ENCODE peak calls at places on chromosomes 7 and 10, in eight cellular contexts. P, L, N, H, B, Y, C and O are unnamed samples. For H4K20me1, the result is how much of the 10 kb centered on the place peaks cover.

GRCh38 chr7:38303866-38304265 is 30.4 kb upstream of the TARP start:
- DNase-seq in P (no peak), L (no peak), N (no peak), H (no peak), B (no peak), Y (no peak), C (no peak), O (no peak)

GRCh38 chr7:73397521-73397934 is 36.0 kb upstream of the FZD9 start:
- DNase-seq in P (no peak), L (peak), N (no peak), H (no peak), B (peak), Y (no peak), C (no peak), O (no peak)

GRCh38 chr10:29688230-29688634 is 53.5 kb upstream of the SVIL start:
- DNase-seq in P (peak), L (peak), N (no peak), H (no peak), B (no peak), Y (no peak), C (peak), O (no peak)

GRCh38 chr10:120266037-120266436 is 191.0 kb upstream of the PLPP4 start:
- DNase-seq in P (no peak), L (no peak), N (no peak), H (no peak), B (no peak), Y (no peak), C (no peak), O (no peak)

GRCh38 chr10:4845766-4846165 is 19.8 kb downstream of the AKR1E2 start:
- DNase-seq in P (no peak), L (no peak), N (no peak), H (no peak), B (no peak), Y (no peak), C (no peak), O (no peak)

GRCh38 chr7:29588900-29589696 is 25.5 kb downstream of the PRR15 start:
- DNase-seq in P (peak), L (peak), N (peak), H (no peak), B (peak), Y (peak), C (peak), O (peak)

GRCh38 chr10:43254199-43254730 is 12.6 kb downstream of the RASGEF1A start:
- DNase-seq in P (peak), L (no peak), N (no peak), H (no peak), B (peak), Y (no peak), C (no peak), O (no peak)

GRCh38 chr10:51300617-51301350 is 226.5 kb downstream of the PRKG1 start:
- DNase-seq in P (no peak), L (no peak), N (no peak), H (no peak), B (no peak), Y (no peak), C (peak), O (no peak)

GRCh38 chr7:30927040-30927439 is 15.4 kb downstream of the AQP1 start:
- DNase-seq in P (peak), L (no peak), N (no peak), H (no peak), B (peak), Y (no peak), C (no peak), O (no peak)

GRCh38 chr10:124524991-124525653 is 63.5 kb downstream of the LHPP start:
- DNase-seq in P (peak), L (no peak), N (no peak), H (no peak), B (peak), Y (peak), C (peak), O (peak)

GRCh38 chr7:66206116-66206908 is 1.2 kb downstream of the TPST1 start:
- DNase-seq in P (no peak), L (no peak), N (no peak), H (peak), B (no peak), Y (no peak), C (peak), O (no peak)

GRCh38 chr7:20330176-20330796 is 414 bp upstream of the ITGB8 start:
- DNase-seq in P (peak), L (peak), N (no peak), H (peak), B (peak), Y (peak), C (peak), O (peak)

GRCh38 chr10:51667992-51668689 is 31.3 kb downstream of the CSTF2T start:
- DNase-seq in P (peak), L (no peak), N (no peak), H (peak), B (no peak), Y (no peak), C (peak), O (peak)

GRCh38 chr10:23512355-23513058 is 73.6 kb downstream of the OTUD1 start:
- DNase-seq in P (no peak), L (no peak), N (no peak), H (peak), B (peak), Y (peak), C (peak), O (peak)

GRCh38 chr10:88150338-88150737 is 286.9 kb downstream of the PTEN start:
- DNase-seq in P (no peak), L (no peak), N (no peak), H (peak), B (no peak), Y (no peak), C (peak), O (no peak)

GRCh38 chr7:21253740-21254687 is 173.9 kb upstream of the SP4 start:
- DNase-seq in P (peak), L (peak), N (no peak), H (peak), B (peak), Y (peak), C (peak), O (peak)

GRCh38 chr10:7667262-7668141 is 736 bp upstream of the ITIH5 start:
- DNase-seq in P (peak), L (peak), N (no peak), H (no peak), B (peak), Y (no peak), C (no peak), O (no peak)

GRCh38 chr7:2939193-2939885 is 95.2 kb upstream of the GNA12 start:
- DNase-seq in P (no peak), L (peak), N (no peak), H (no peak), B (no peak), Y (no peak), C (peak), O (peak)

GRCh38 chr7:102993532-102994029 is 80.8 kb downstream of the LRRC17 start:
- DNase-seq in P (no peak), L (no peak), N (no peak), H (peak), B (peak), Y (no peak), C (peak), O (no peak)

GRCh38 chr10:85262992-85263391 is 934.6 kb downstream of the CCSER2 start:
- DNase-seq in P (no peak), L (no peak), N (no peak), H (no peak), B (no peak), Y (no peak), C (no peak), O (no peak)

GRCh38 chr10:56823849-56824248 is 462.8 kb upstream of the ZWINT start:
- DNase-seq in P (peak), L (no peak), N (peak), H (no peak), B (no peak), Y (no peak), C (peak), O (peak)

GRCh38 chr7:77415822-77416620 is at the start of gene GSAP:
- DNase-seq in P (peak), L (peak), N (no peak), H (peak), B (peak), Y (peak), C (peak), O (peak)

GRCh38 chr10:16952010-16952550 is 134.9 kb upstream of the RSU1 start:
- DNase-seq in P (no peak), L (no peak), N (no peak), H (no peak), B (no peak), Y (no peak), C (no peak), O (no peak)
- H2AFZ ChIP-seq in P (peak), L (no peak), N (no peak), H (no peak), B (no peak), Y (no peak), C (peak), O (no peak)

DNA sequence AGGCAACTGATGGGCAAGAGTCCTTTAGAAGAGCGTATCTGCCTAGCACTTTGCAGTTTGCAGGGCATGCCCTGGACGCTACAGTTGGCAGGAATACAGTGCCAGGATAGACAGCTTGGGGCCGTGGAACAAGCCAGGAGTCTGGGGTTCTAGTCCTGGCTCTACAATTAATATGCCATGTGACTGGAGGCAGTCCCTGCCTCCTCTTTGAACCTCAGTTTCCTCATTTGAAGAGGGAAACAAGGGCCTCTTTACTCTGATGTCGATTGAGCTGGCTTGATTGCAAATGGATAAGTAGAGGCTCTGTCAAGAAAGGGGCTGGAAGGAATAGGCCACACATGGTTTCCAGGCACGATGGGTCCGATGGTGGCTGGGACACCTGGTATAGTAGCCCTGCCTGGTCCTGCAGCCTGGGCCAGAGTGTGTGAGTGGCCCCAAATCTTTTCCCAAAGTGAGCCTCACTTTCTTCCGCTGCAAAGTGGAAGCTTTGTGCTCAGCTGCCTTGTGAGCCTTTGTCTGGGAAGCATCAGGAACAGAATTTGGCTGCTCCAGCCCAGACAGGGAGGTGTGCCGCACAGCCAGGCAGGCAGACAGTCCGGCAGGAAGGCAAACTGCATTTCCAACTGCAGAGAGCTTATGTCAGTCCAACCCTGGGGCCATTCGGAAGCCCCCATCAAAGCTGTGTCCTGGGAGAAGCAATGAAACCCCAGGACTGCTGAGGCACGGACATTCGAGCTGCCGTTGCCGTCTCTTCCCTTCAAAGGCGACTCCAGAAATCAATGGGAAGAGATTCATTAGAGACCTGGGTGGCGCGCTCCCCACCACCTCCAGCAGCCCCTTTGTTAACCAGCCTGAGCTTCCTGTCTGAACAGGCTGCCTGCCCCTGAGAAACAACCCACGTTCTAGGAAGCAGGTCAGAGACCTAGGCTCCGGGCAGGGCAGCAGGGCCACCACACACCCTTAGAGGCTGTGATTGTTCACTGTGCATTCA is 111.2 kb upstream of the PPIF start:
- DNase-seq in P (no peak), L (peak), N (no peak), H (no peak), B (no peak), Y (no peak), C (no peak), O (no peak)
- H3K27ac ChIP-seq in P (peak), L (no peak), N (no peak), H (no peak), B (no peak), Y (peak), C (no peak), O (no peak)

GRCh38 chr7:76072243-76073148 is 24.6 kb downstream of the MDH2 start:
- DNase-seq in P (peak), L (peak), N (no peak), H (no peak), B (no peak), Y (no peak), C (no peak), O (no peak)
- H4K20me1 ChIP-seq in P (under half), L (under half), N (under half), H (under half), B (under half), Y (under half), C (under half), O (under half)

DNA sequence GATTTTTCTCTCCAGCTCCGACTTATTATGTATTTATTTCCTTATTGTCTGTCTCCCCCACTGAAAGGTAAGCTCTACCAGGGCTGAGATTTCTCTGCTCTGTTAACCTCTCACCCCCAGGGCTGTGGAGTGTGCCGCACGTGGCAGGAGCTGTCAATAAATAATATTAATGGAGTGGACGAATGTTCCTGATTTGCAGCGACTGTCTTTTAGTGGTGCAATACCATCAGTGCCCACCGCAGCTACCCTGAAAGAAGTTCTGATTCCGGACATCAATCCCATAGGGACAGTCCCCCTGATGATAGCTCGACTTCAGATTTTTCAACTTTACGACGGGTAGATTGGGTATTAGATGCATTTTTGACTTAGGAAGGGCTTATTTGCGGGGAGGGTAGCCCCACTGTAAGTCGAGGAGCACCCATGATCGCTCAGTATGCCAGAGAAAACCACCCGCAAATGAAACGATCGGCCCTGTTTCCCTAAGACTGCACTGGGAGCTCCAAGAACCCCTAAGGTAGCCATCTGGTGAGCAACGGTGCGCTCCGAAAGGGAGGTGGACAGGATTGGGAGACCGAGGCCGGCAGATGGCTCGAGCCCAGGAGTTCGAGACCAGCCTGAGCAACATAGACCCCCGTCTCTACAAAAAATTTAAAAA is 986 bp upstream of the PPP2R2D start:
- DNase-seq in P (peak), L (no peak), N (no peak), H (no peak), B (no peak), Y (no peak), C (no peak), O (no peak)
- H2AFZ ChIP-seq in P (peak), L (no peak), N (peak), H (peak), B (peak), Y (peak), C (peak), O (peak)

GRCh38 chr10:122171270-122171669 is 99.8 kb upstream of the BTBD16 start:
- DNase-seq in P (no peak), L (no peak), N (no peak), H (no peak), B (no peak), Y (no peak), C (no peak), O (no peak)

GRCh38 chr10:122173766-122174435 is 97.2 kb upstream of the BTBD16 start:
- DNase-seq in P (no peak), L (no peak), N (no peak), H (no peak), B (no peak), Y (no peak), C (no peak), O (no peak)

GRCh38 chr10:122172311-122173008 is 98.6 kb upstream of the BTBD16 start:
- DNase-seq in P (no peak), L (no peak), N (no peak), H (no peak), B (peak), Y (no peak), C (no peak), O (no peak)

GRCh38 chr10:122170802-122171201 is 100.3 kb upstream of the BTBD16 start:
- DNase-seq in P (no peak), L (no peak), N (no peak), H (no peak), B (no peak), Y (no peak), C (no peak), O (no peak)

GRCh38 chr10:122173337-122173736 is 97.8 kb upstream of the BTBD16 start:
- DNase-seq in P (no peak), L (no peak), N (no peak), H (no peak), B (no peak), Y (no peak), C (no peak), O (no peak)
- H3K27ac ChIP-seq in P (no peak), L (no peak), N (no peak), H (no peak), B (no peak), Y (no peak), C (no peak), O (no peak)

GRCh38 chr7:76269895-76270294 is 32.6 kb upstream of the HSPB1 start:
- DNase-seq in P (no peak), L (no peak), N (no peak), H (no peak), B (no peak), Y (no peak), C (no peak), O (no peak)

GRCh38 chr7:76272872-76273271 is 29.6 kb upstream of the HSPB1 start:
- DNase-seq in P (no peak), L (no peak), N (no peak), H (no peak), B (no peak), Y (no peak), C (no peak), O (no peak)

GRCh38 chr7:76273503-76273902 is 29.0 kb upstream of the HSPB1 start:
- DNase-seq in P (no peak), L (no peak), N (no peak), H (no peak), B (no peak), Y (no peak), C (no peak), O (no peak)

GRCh38 chr7:76268376-76268775 is 34.1 kb upstream of the HSPB1 start:
- DNase-seq in P (no peak), L (no peak), N (no peak), H (no peak), B (no peak), Y (no peak), C (no peak), O (no peak)

DNA sequence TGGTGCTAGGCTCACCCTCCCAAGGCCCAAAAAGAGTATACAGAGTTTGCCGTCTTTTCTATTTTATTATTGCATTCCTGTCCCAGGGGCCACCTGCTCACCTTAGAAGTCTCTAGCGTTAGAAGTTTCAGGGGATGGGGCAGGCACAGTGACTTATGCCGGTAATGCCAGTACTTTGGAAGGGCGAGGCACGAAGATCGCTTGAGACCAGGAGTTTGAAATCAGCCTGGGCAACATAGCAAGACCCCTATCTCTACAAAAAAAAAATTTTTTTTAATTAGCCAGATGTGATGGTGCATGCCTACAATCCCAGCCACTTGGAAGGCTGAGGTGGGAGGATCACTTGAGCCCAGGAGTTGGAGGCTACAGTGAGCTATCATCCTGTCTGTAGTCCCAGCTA is 30.3 kb upstream of the HSPB1 start:
- DNase-seq in P (no peak), L (no peak), N (no peak), H (no peak), B (no peak), Y (no peak), C (no peak), O (no peak)
- H4K20me1 ChIP-seq in P (under half), L (under half), N (under half), H (under half), B (under half), Y (under half), C (under half), O (under half)

GRCh38 chr7:24949884-24950283 is 30.1 kb downstream of the OSBPL3 start:
- DNase-seq in P (no peak), L (no peak), N (no peak), H (no peak), B (no peak), Y (no peak), C (no peak), O (peak)

GRCh38 chr7:24946467-24946866 is 33.5 kb downstream of the OSBPL3 start:
- DNase-seq in P (no peak), L (no peak), N (no peak), H (no peak), B (no peak), Y (no peak), C (no peak), O (no peak)

GRCh38 chr7:24951441-24951840 is 28.5 kb downstream of the OSBPL3 start:
- DNase-seq in P (no peak), L (no peak), N (no peak), H (no peak), B (no peak), Y (no peak), C (no peak), O (no peak)

GRCh38 chr7:24945899-24946298 is 34.1 kb downstream of the OSBPL3 start:
- DNase-seq in P (no peak), L (peak), N (no peak), H (no peak), B (no peak), Y (no peak), C (no peak), O (no peak)

DNA sequence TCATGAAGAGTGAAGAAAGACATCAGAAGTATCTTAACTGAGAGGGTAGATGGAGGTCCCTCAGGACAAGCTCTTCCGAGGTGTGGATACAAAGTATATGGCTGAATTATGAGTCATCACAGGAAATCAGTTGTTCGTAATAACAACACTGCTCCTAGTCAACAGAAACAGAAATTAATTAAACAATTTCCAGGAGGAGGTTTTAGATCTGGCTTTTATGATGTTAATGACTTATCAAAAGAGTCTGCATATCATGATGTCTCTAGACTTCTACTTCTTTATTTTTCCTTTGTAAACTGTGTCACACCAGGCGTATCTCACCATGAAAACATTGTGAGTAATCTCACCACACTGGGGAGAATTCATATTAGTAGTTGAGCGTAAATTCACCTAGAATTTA is 31.2 kb downstream of the OSBPL3 start:
- DNase-seq in P (no peak), L (no peak), N (no peak), H (peak), B (no peak), Y (no peak), C (peak), O (no peak)
- H2AFZ ChIP-seq in P (no peak), L (no peak), N (no peak), H (no peak), B (no peak), Y (no peak), C (no peak), O (no peak)

GRCh38 chr7:140923358-140924006 is 1.2 kb downstream of the BRAF start:
- DNase-seq in P (peak), L (no peak), N (no peak), H (peak), B (peak), Y (peak), C (peak), O (peak)
- H3K27ac ChIP-seq in P (peak), L (no peak), N (peak), H (peak), B (peak), Y (peak), C (peak), O (peak)

GRCh38 chr10:102322914-102323313 is 72.6 kb upstream of the NFKB2 start:
- DNase-seq in P (no peak), L (no peak), N (no peak), H (peak), B (no peak), Y (no peak), C (no peak), O (no peak)

GRCh38 chr10:102327641-102328040 is 67.9 kb upstream of the NFKB2 start:
- DNase-seq in P (no peak), L (no peak), N (no peak), H (no peak), B (no peak), Y (no peak), C (no peak), O (no peak)

GRCh38 chr10:102327002-102327401 is 68.5 kb upstream of the NFKB2 start:
- DNase-seq in P (no peak), L (no peak), N (no peak), H (no peak), B (no peak), Y (no peak), C (no peak), O (no peak)

GRCh38 chr10:102326031-102326430 is 69.5 kb upstream of the NFKB2 start:
- DNase-seq in P (no peak), L (no peak), N (no peak), H (no peak), B (no peak), Y (no peak), C (no peak), O (no peak)

GRCh38 chr10:102324061-102324460 is 71.4 kb upstream of the NFKB2 start:
- DNase-seq in P (no peak), L (no peak), N (no peak), H (no peak), B (no peak), Y (no peak), C (peak), O (no peak)
- H4K20me1 ChIP-seq in P (under half), L (under half), N (under half), H (half or more), B (half or more), Y (under half), C (under half), O (under half)